ENCODE peak calls at places on chromosomes 6 and 20, in seven cellular contexts. F is left ventricle myocardium inferior, M is psoas muscle, O is hepatocyte, B is PC-9, X is ascending aorta, V is tibial nerve. C is an unnamed sample.
A peak's percentile ranks its signal among the peaks of the same experiment; 100 is the strongest.

GRCh38 chr6:42898891-42899361 is 16.9 kb upstream of the PTCRA start:
- DNase-seq in F (peak; percentile 40), M (peak; percentile 22), O (peak; percentile 84), B (peak; percentile 59), X (peak; percentile 85), V (peak; percentile 90), C (no peak)

GRCh38 chr20:57884956-57885355 is 175.1 kb upstream of the PMEPA1 start:
- DNase-seq in F (no peak), M (no peak), O (no peak), B (no peak), X (peak; percentile 21), V (no peak), C (no peak)

GRCh38 chr6:1491920-1492319 is 102.5 kb downstream of the FOXF2 start:
- DNase-seq in F (no peak), M (no peak), O (no peak), B (no peak), X (no peak), V (no peak), C (no peak)

GRCh38 chr20:57390604-57391438 is at the start of gene RBM38:
- DNase-seq in F (peak; percentile 70), M (peak; percentile 77), O (peak; percentile 91), B (peak; percentile 61), X (peak; percentile 67), V (no peak), C (peak; percentile 83)

GRCh38 chr6:53066059-53066406 is 829 bp downstream of the FBXO9 start:
- DNase-seq in F (peak; percentile 34), M (peak; percentile 59), O (peak; percentile 63), B (peak; percentile 29), X (peak; percentile 73), V (no peak), C (peak; percentile 81)

GRCh38 chr6:21522773-21523490 is 70.6 kb upstream of the SOX4 start:
- DNase-seq in F (no peak), M (no peak), O (no peak), B (no peak), X (no peak), V (no peak), C (no peak)

GRCh38 chr6:141451508-141452353 is 681.0 kb upstream of the GJE1 start:
- DNase-seq in F (no peak), M (no peak), O (no peak), B (peak; percentile 9), X (no peak), V (no peak), C (no peak)

GRCh38 chr6:722608-723007 is 29.7 kb upstream of the EXOC2 start:
- DNase-seq in F (no peak), M (no peak), O (no peak), B (no peak), X (no peak), V (no peak), C (no peak)

GRCh38 chr6:110814488-110815259 is 595 bp downstream of the CDK19 start:
- DNase-seq in F (peak; percentile 61), M (peak; percentile 61), O (peak; percentile 78), B (peak; percentile 40), X (peak; percentile 77), V (peak; percentile 25), C (peak; percentile 86)

GRCh38 chr20:562232-562897 is 18.8 kb upstream of the CSNK2A1 start:
- DNase-seq in F (no peak), M (no peak), O (no peak), B (no peak), X (peak; percentile 55), V (no peak), C (no peak)

GRCh38 chr20:58306421-58307261 is 2.9 kb upstream of the RAB22A start:
- DNase-seq in F (no peak), M (no peak), O (peak; percentile 18), B (peak; percentile 42), X (peak; percentile 69), V (peak; percentile 16), C (peak; percentile 68)

GRCh38 chr6:17588011-17588410 is 12.1 kb upstream of the FAM8A1 start:
- DNase-seq in F (no peak), M (no peak), O (peak; percentile 38), B (no peak), X (no peak), V (no peak), C (no peak)

GRCh38 chr6:136403166-136403980 is 113.7 kb upstream of the BCLAF1 start:
- DNase-seq in F (no peak), M (no peak), O (peak; percentile 51), B (peak; percentile 29), X (no peak), V (no peak), C (no peak)

GRCh38 chr6:136404007-136404406 is 114.4 kb upstream of the BCLAF1 start:
- DNase-seq in F (no peak), M (no peak), O (no peak), B (no peak), X (no peak), V (no peak), C (no peak)

GRCh38 chr6:136408205-136408604 is 118.6 kb upstream of the BCLAF1 start:
- DNase-seq in F (no peak), M (no peak), O (no peak), B (no peak), X (no peak), V (no peak), C (no peak)

GRCh38 chr6:136404627-136405310 is 115.1 kb upstream of the BCLAF1 start:
- DNase-seq in F (no peak), M (no peak), O (no peak), B (no peak), X (no peak), V (no peak), C (no peak)

GRCh38 chr6:136405410-136406029 is 115.9 kb upstream of the BCLAF1 start:
- DNase-seq in F (no peak), M (no peak), O (no peak), B (no peak), X (no peak), V (no peak), C (peak; percentile 65)
- H3K4me1 ChIP-seq in F (no peaks in the 10 kb centered on the region), M (no peaks in the 10 kb centered on the region), O (no peaks in the 10 kb centered on the region), B (peaks cover 58% of the 10 kb centered on the region), X (no peaks in the 10 kb centered on the region), V (no peaks in the 10 kb centered on the region), C (no peaks in the 10 kb centered on the region)

GRCh38 chr6:13574149-13574570 is 241 bp upstream of the SIRT5 start:
- DNase-seq in F (peak; percentile 92), M (peak; percentile 90), O (peak; percentile 98), B (peak; percentile 96), X (peak; percentile 93), V (peak; percentile 79), C (peak; percentile 97)
- H3K4me3 ChIP-seq in F (peak overlapping the region; percentile 83), M (peak overlapping the region; percentile 97), O (peak overlapping the region; percentile 84), B (peak overlapping the region; percentile 92), X (peak overlapping the region; percentile 78), V (peak overlapping the region; percentile 88), C (peak overlapping the region; percentile 82)

GRCh38 chr6:128509709-128510108 is 10.7 kb downstream of the PTPRK start:
- DNase-seq in F (no peak), M (no peak), O (no peak), B (no peak), X (no peak), V (no peak), C (no peak)

GRCh38 chr6:128504003-128504654 is 16.3 kb downstream of the PTPRK start:
- DNase-seq in F (no peak), M (no peak), O (no peak), B (no peak), X (no peak), V (no peak), C (no peak)

GRCh38 chr6:128505603-128506002 is 14.8 kb downstream of the PTPRK start:
- DNase-seq in F (no peak), M (no peak), O (no peak), B (no peak), X (no peak), V (no peak), C (no peak)

GRCh38 chr6:128508588-128509296 is 11.7 kb downstream of the PTPRK start:
- DNase-seq in F (no peak), M (no peak), O (peak; percentile 48), B (peak; percentile 53), X (no peak), V (no peak), C (no peak)

GRCh38 chr6:128507337-128508310 is 12.8 kb downstream of the PTPRK start:
- DNase-seq in F (no peak), M (no peak), O (peak; percentile 57), B (no peak), X (no peak), V (no peak), C (no peak)
- H3K4me1 ChIP-seq in F (peaks cover 63% of the 10 kb centered on the region), M (peaks cover 6% of the 10 kb centered on the region), O (peaks cover 41% of the 10 kb centered on the region), B (peaks cover 46% of the 10 kb centered on the region), X (no peaks in the 10 kb centered on the region), V (peaks cover 2% of the 10 kb centered on the region), C (peaks cover 32% of the 10 kb centered on the region)

GRCh38 chr6:165655191-165655590 is 7.8 kb downstream of the PDE10A start:
- DNase-seq in F (no peak), M (no peak), O (no peak), B (no peak), X (no peak), V (no peak), C (no peak)

GRCh38 chr6:165652766-165653165 is 10.3 kb downstream of the PDE10A start:
- DNase-seq in F (no peak), M (no peak), O (no peak), B (no peak), X (no peak), V (no peak), C (no peak)

GRCh38 chr6:165654144-165654543 is 8.9 kb downstream of the PDE10A start:
- DNase-seq in F (no peak), M (no peak), O (no peak), B (no peak), X (no peak), V (no peak), C (no peak)

GRCh38 chr6:165653196-165653595 is 9.8 kb downstream of the PDE10A start:
- DNase-seq in F (no peak), M (no peak), O (no peak), B (no peak), X (no peak), V (no peak), C (no peak)

GRCh38 chr6:165653607-165654006 is 9.4 kb downstream of the PDE10A start:
- DNase-seq in F (no peak), M (no peak), O (no peak), B (no peak), X (no peak), V (no peak), C (no peak)
- H3K4me3 ChIP-seq in F (no peak overlapping the region), M (no peak overlapping the region), O (no peak overlapping the region), B (no peak overlapping the region), X (no peak overlapping the region), V (no peak overlapping the region), C (no peak overlapping the region)

GRCh38 chr6:158853072-158853871 is 34.1 kb upstream of the EZR start:
- DNase-seq in F (peak; percentile 21), M (peak; percentile 30), O (peak; percentile 95), B (peak; percentile 92), X (peak; percentile 76), V (no peak), C (peak; percentile 92)
- H3K4me1 ChIP-seq in F (peaks cover 29% of the 10 kb centered on the region), M (no peaks in the 10 kb centered on the region), O (peaks cover 52% of the 10 kb centered on the region), B (peaks cover 93% of the 10 kb centered on the region), X (no peaks in the 10 kb centered on the region), V (peaks cover 31% of the 10 kb centered on the region), C (peaks cover 27% of the 10 kb centered on the region)